ENCODE peak calls at places on chromosomes 7 and 10, in nine cellular contexts. One of them, this sample, is unnamed.

GRCh38 chr10:78149193-78149592 is 115.5 kb downstream of the RPS24 start:
- DNase-seq in ovary: no peak
- DNase-seq in RWPE1: peak; percentile 33
- DNase-seq in CD8-positive, alpha-beta T cell: no peak
- DNase-seq in body of pancreas: no peak
- DNase-seq in testis: no peak
- DNase-seq in Peyer's patch: no peak
- DNase-seq in A549: peak; percentile 6
- DNase-seq in endodermal cell: no peak
- DNase-seq in this sample: no peak

GRCh38 chr10:70297224-70297623 is 13.4 kb upstream of the NPFFR1 start:
- DNase-seq in ovary: no peak
- DNase-seq in RWPE1: no peak
- DNase-seq in CD8-positive, alpha-beta T cell: no peak
- DNase-seq in body of pancreas: no peak
- DNase-seq in testis: no peak
- DNase-seq in Peyer's patch: no peak
- DNase-seq in A549: no peak
- DNase-seq in endodermal cell: no peak
- DNase-seq in this sample: no peak

GRCh38 chr10:79399242-79399831 is 46.1 kb downstream of the ZCCHC24 start:
- DNase-seq in ovary: peak; percentile 93
- DNase-seq in RWPE1: peak; percentile 49
- DNase-seq in CD8-positive, alpha-beta T cell: no peak
- DNase-seq in body of pancreas: peak; percentile 39
- DNase-seq in testis: peak; percentile 96
- DNase-seq in Peyer's patch: peak; percentile 24
- DNase-seq in A549: no peak
- DNase-seq in endodermal cell: peak; percentile 89
- DNase-seq in this sample: peak; percentile 62

GRCh38 chr10:93997546-93997945 is 3.8 kb downstream of the PLCE1 start:
- DNase-seq in ovary: no peak
- DNase-seq in RWPE1: no peak
- DNase-seq in CD8-positive, alpha-beta T cell: no peak
- DNase-seq in body of pancreas: no peak
- DNase-seq in testis: no peak
- DNase-seq in Peyer's patch: no peak
- DNase-seq in A549: no peak
- DNase-seq in endodermal cell: no peak
- DNase-seq in this sample: no peak

GRCh38 chr7:22156205-22156604 is 200.7 kb downstream of the RAPGEF5 start:
- DNase-seq in ovary: no peak
- DNase-seq in RWPE1: peak; percentile 67
- DNase-seq in CD8-positive, alpha-beta T cell: no peak
- DNase-seq in body of pancreas: no peak
- DNase-seq in testis: no peak
- DNase-seq in Peyer's patch: no peak
- DNase-seq in A549: peak; percentile 22
- DNase-seq in endodermal cell: no peak
- DNase-seq in this sample: no peak

GRCh38 chr7:30168800-30169584 is 34.2 kb downstream of the MTURN start:
- DNase-seq in ovary: no peak
- DNase-seq in RWPE1: peak; percentile 92
- DNase-seq in CD8-positive, alpha-beta T cell: no peak
- DNase-seq in body of pancreas: no peak
- DNase-seq in testis: no peak
- DNase-seq in Peyer's patch: no peak
- DNase-seq in A549: peak; percentile 42
- DNase-seq in endodermal cell: peak; percentile 68
- DNase-seq in this sample: no peak

GRCh38 chr7:33882040-33882800 is 23.1 kb upstream of the BMPER start:
- DNase-seq in ovary: peak; percentile 45
- DNase-seq in RWPE1: no peak
- DNase-seq in CD8-positive, alpha-beta T cell: no peak
- DNase-seq in body of pancreas: no peak
- DNase-seq in testis: peak; percentile 50
- DNase-seq in Peyer's patch: no peak
- DNase-seq in A549: no peak
- DNase-seq in endodermal cell: no peak
- DNase-seq in this sample: no peak

GRCh38 chr7:77368974-77369373 is 47.2 kb downstream of the GSAP start:
- DNase-seq in ovary: no peak
- DNase-seq in RWPE1: no peak
- DNase-seq in CD8-positive, alpha-beta T cell: no peak
- DNase-seq in body of pancreas: no peak
- DNase-seq in testis: no peak
- DNase-seq in Peyer's patch: no peak
- DNase-seq in A549: peak; percentile 36
- DNase-seq in endodermal cell: no peak
- DNase-seq in this sample: no peak

GRCh38 chr7:138911007-138911406 is 70.2 kb downstream of the KIAA1549 start:
- DNase-seq in ovary: no peak
- DNase-seq in RWPE1: no peak
- DNase-seq in CD8-positive, alpha-beta T cell: no peak
- DNase-seq in body of pancreas: no peak
- DNase-seq in testis: no peak
- DNase-seq in Peyer's patch: no peak
- DNase-seq in A549: no peak
- DNase-seq in endodermal cell: no peak
- DNase-seq in this sample: no peak

GRCh38 chr7:101146-101545 is 91.2 kb upstream of the FAM20C start:
- DNase-seq in ovary: no peak
- DNase-seq in RWPE1: no peak
- DNase-seq in CD8-positive, alpha-beta T cell: no peak
- DNase-seq in body of pancreas: peak; percentile 5
- DNase-seq in testis: no peak
- DNase-seq in Peyer's patch: no peak
- DNase-seq in A549: no peak
- DNase-seq in endodermal cell: no peak
- DNase-seq in this sample: no peak

GRCh38 chr10:58014436-58014835 is 253.3 kb downstream of the IPMK start:
- DNase-seq in ovary: no peak
- DNase-seq in RWPE1: no peak
- DNase-seq in CD8-positive, alpha-beta T cell: no peak
- DNase-seq in body of pancreas: no peak
- DNase-seq in testis: no peak
- DNase-seq in Peyer's patch: no peak
- DNase-seq in A549: no peak
- DNase-seq in endodermal cell: no peak
- DNase-seq in this sample: no peak

GRCh38 chr7:4733936-4734528 is 41.4 kb upstream of the AP5Z1 start:
- DNase-seq in ovary: no peak
- DNase-seq in RWPE1: no peak
- DNase-seq in CD8-positive, alpha-beta T cell: peak; percentile 60
- DNase-seq in body of pancreas: no peak
- DNase-seq in testis: no peak
- DNase-seq in Peyer's patch: no peak
- DNase-seq in A549: no peak
- DNase-seq in endodermal cell: no peak
- DNase-seq in this sample: no peak

DNA sequence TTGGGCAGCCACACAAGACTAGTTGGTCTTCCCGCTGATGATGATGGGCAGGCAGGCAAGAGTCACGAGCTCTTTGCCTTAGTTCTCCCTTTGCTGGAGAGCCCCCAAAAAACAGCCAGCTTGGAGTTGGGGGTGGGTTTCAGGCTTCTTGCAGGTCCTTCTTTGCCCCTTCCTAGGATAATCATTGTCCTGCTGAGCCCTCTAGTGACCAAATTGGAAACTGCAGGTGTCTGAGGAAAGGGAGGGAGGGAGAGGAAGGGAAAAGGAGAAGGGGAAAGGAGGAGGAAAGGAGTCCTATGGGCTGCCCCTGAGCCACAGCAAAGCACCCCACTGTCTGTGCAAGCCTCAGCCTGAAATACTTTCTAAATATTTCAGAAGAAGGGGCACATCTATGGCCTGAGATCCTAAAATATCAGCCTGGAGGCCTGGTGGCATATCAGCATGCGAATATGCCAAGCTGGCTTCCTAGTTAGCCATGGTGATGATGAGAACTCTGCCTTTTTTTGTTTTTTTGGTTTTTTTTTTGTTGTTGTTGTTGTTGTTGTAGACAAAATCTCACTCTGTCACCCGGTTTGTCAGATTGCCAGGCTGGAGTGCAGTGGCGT is 165.5 kb upstream of the KMT2E start:
- DNase-seq in ovary: peak; percentile 24
- DNase-seq in RWPE1: peak; percentile 63
- DNase-seq in CD8-positive, alpha-beta T cell: peak; percentile 25
- DNase-seq in body of pancreas: peak; percentile 58
- DNase-seq in testis: peak; percentile 75
- DNase-seq in Peyer's patch: peak; percentile 43
- DNase-seq in A549: peak; percentile 38
- DNase-seq in endodermal cell: peak; percentile 96
- DNase-seq in this sample: peak; percentile 71
- TF ChIP-seq CTCF in ovary: no peak
- TF ChIP-seq CTCF in RWPE1: peak; percentile 96
- TF ChIP-seq CTCF in CD8-positive, alpha-beta T cell: peak; percentile 79
- TF ChIP-seq CTCF in body of pancreas: peak; percentile 84
- TF ChIP-seq CTCF in testis: peak; percentile 88
- TF ChIP-seq CTCF in Peyer's patch: peak; percentile 75
- TF ChIP-seq CTCF in A549: peak; percentile 80
- TF ChIP-seq CTCF in endodermal cell: peak; percentile 91
- TF ChIP-seq CTCF in this sample: peak; percentile 64

GRCh38 chr7:27170936-27171635 is 3.0 kb downstream of the HOXA10 start:
- DNase-seq in ovary: no peak
- DNase-seq in RWPE1: no peak
- DNase-seq in CD8-positive, alpha-beta T cell: no peak
- DNase-seq in body of pancreas: no peak
- DNase-seq in testis: no peak
- DNase-seq in Peyer's patch: no peak
- DNase-seq in A549: no peak
- DNase-seq in endodermal cell: peak; percentile 70
- DNase-seq in this sample: no peak

GRCh38 chr7:27171636-27172387 is 2.3 kb downstream of the HOXA10 start:
- DNase-seq in ovary: no peak
- DNase-seq in RWPE1: no peak
- DNase-seq in CD8-positive, alpha-beta T cell: no peak
- DNase-seq in body of pancreas: peak; percentile 10
- DNase-seq in testis: no peak
- DNase-seq in Peyer's patch: no peak
- DNase-seq in A549: no peak
- DNase-seq in endodermal cell: peak; percentile 71
- DNase-seq in this sample: no peak

GRCh38 chr7:27168265-27168947 is 3.1 kb upstream of the HOXA9 start:
- DNase-seq in ovary: no peak
- DNase-seq in RWPE1: no peak
- DNase-seq in CD8-positive, alpha-beta T cell: no peak
- DNase-seq in body of pancreas: no peak
- DNase-seq in testis: no peak
- DNase-seq in Peyer's patch: no peak
- DNase-seq in A549: no peak
- DNase-seq in endodermal cell: peak; percentile 75
- DNase-seq in this sample: no peak

GRCh38 chr7:27170494-27170811 is 3.7 kb downstream of the HOXA10 start:
- DNase-seq in ovary: no peak
- DNase-seq in RWPE1: no peak
- DNase-seq in CD8-positive, alpha-beta T cell: no peak
- DNase-seq in body of pancreas: no peak
- DNase-seq in testis: no peak
- DNase-seq in Peyer's patch: no peak
- DNase-seq in A549: no peak
- DNase-seq in endodermal cell: no peak
- DNase-seq in this sample: no peak

DNA sequence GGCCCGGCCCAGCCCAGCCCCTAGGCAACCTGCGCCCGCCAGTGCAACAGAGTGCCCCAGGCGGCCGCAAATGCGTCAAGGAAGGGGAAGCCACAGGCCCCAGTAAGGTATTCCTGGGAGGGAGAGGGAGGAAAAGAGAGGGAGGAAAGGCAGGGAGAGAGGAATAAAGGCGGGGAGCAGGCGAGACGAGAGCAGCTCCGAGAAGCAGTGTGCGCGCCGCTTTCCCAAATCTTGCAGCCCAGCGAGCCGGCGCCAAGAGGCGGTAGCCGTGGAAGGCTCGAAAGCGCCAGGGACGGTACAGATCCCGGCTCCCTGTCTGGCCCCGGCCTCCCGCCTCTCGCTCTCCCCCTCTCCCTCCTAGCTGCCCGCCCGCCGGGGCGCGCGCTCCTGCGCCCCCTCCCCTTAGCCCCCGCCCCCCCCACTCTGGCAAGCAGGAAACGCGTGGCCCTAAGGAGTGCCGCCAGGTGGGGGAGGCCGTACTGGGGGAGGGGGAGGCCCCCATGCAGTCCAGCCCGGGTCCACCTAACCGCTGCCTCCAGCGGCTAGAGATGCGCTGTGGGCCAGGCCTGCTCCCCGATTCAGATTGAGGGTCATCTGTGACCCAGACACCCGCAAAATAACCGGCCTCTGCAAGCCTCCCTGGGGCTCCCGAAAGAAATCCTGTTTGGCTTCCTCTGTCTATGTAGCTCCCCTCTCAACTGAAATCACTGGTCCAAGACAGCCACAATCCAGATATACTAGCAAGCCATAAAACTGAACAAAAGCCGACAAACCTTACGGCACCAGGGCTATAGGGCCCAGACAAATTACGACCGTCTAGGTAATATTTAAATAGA is 4.2 kb downstream of the HOXA10 start:
- DNase-seq in ovary: no peak
- DNase-seq in RWPE1: no peak
- DNase-seq in CD8-positive, alpha-beta T cell: no peak
- DNase-seq in body of pancreas: no peak
- DNase-seq in testis: no peak
- DNase-seq in Peyer's patch: no peak
- DNase-seq in A549: peak; percentile 30
- DNase-seq in endodermal cell: peak; percentile 83
- DNase-seq in this sample: no peak
- H3K27ac ChIP-seq in ovary: no peak overlapping the region
- H3K27ac ChIP-seq in RWPE1: peak overlapping the region; percentile 96
- H3K27ac ChIP-seq in CD8-positive, alpha-beta T cell: no peak overlapping the region
- H3K27ac ChIP-seq in body of pancreas: no peak overlapping the region
- H3K27ac ChIP-seq in testis: no peak overlapping the region
- H3K27ac ChIP-seq in Peyer's patch: peak overlapping the region; percentile 69
- H3K27ac ChIP-seq in A549: peak overlapping the region; percentile 93
- H3K27ac ChIP-seq in endodermal cell: no peak overlapping the region
- H3K27ac ChIP-seq in this sample: no peak overlapping the region

DNA sequence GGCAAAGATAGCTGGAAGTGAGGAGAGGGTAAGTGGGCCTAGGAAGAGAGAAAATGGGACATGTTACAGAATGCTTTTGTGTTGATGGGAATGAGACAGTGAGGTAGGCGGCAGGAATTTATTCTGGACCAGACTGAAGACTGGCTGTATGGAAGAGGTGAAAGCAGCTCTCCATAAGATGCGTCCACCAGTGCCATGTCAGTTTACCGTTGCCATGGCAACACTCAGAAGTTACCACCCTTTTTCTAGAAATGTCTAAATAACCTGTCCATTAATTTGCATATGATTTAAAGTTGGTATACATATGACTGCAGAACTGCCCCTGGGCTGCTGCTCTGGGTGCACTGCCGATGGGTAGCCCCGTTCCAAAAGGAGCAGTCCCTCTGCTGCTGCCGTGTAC is 46.7 kb downstream of the RAB18 start:
- DNase-seq in ovary: no peak
- DNase-seq in RWPE1: no peak
- DNase-seq in CD8-positive, alpha-beta T cell: no peak
- DNase-seq in body of pancreas: no peak
- DNase-seq in testis: no peak
- DNase-seq in Peyer's patch: no peak
- DNase-seq in A549: no peak
- DNase-seq in endodermal cell: no peak
- DNase-seq in this sample: no peak
- TF ChIP-seq CTCF in ovary: no peak
- TF ChIP-seq CTCF in RWPE1: no peak
- TF ChIP-seq CTCF in CD8-positive, alpha-beta T cell: no peak
- TF ChIP-seq CTCF in body of pancreas: no peak
- TF ChIP-seq CTCF in testis: no peak
- TF ChIP-seq CTCF in Peyer's patch: no peak
- TF ChIP-seq CTCF in A549: no peak
- TF ChIP-seq CTCF in endodermal cell: no peak
- TF ChIP-seq CTCF in this sample: no peak

GRCh38 chr10:110845756-110846620 is 25.7 kb upstream of the PDCD4 start:
- DNase-seq in ovary: no peak
- DNase-seq in RWPE1: no peak
- DNase-seq in CD8-positive, alpha-beta T cell: no peak
- DNase-seq in body of pancreas: peak; percentile 93
- DNase-seq in testis: no peak
- DNase-seq in Peyer's patch: no peak
- DNase-seq in A549: peak; percentile 24
- DNase-seq in endodermal cell: no peak
- DNase-seq in this sample: no peak
- H3K27ac ChIP-seq in ovary: no peak overlapping the region
- H3K27ac ChIP-seq in RWPE1: no peak overlapping the region
- H3K27ac ChIP-seq in CD8-positive, alpha-beta T cell: no peak overlapping the region
- H3K27ac ChIP-seq in body of pancreas: peak overlapping the region; percentile 96
- H3K27ac ChIP-seq in testis: no peak overlapping the region
- H3K27ac ChIP-seq in Peyer's patch: peak overlapping the region; percentile 75
- H3K27ac ChIP-seq in A549: peak overlapping the region; percentile 49
- H3K27ac ChIP-seq in endodermal cell: no peak overlapping the region
- H3K27ac ChIP-seq in this sample: no peak overlapping the region